ENCODE peak calls at places on chromosomes 11 and 22, in nine cellular contexts. R is stimulated activated CD4-positive, alpha-beta T cell treated with anti-CD3 and anti-CD28 coated beads, Interleukin-2, amount 100 ng/mL, for 48 hours; G is nucleus accumbens; H is RPMI7951; L is activated T-cell treated with anti-CD3 and anti-CD28 coated beads, Interleukin-2, amount 50 U/mL, for 72 hours; M is breast epithelium; I is head of caudate nucleus; N is stimulated activated CD8-positive, alpha-beta memory T cell treated with anti-CD3 and anti-CD28 coated beads, Interleukin-4, amount 100 ng/mL, for 1 hour; O is SJSA1. W is an unnamed sample.

GRCh38 chr11:17637901-17638300 is 81.5 kb upstream of the MYOD1 start:
- DNase-seq in R (no peak), G (no peak), H (no peak), L (no peak), M (no peak), I (no peak), N (no peak), O (no peak), W (no peak)

GRCh38 chr22:45262195-45262930 is 21.7 kb upstream of the KIAA0930 start:
- DNase-seq in R (no peak), G (no peak), H (no peak), L (no peak), M (no peak), I (no peak), N (no peak), O (no peak), W (peak; percentile 29)

GRCh38 chr11:28770806-28771205 is 662.6 kb downstream of the METTL15 start:
- DNase-seq in R (no peak), G (no peak), H (no peak), L (no peak), M (no peak), I (no peak), N (no peak), O (no peak), W (no peak)

GRCh38 chr11:19353287-19353686 is 112.5 kb upstream of the E2F8 start:
- DNase-seq in R (no peak), G (no peak), H (no peak), L (no peak), M (no peak), I (no peak), N (no peak), O (no peak), W (no peak)

GRCh38 chr11:14067686-14068085 is 105.2 kb downstream of the SPON1 start:
- DNase-seq in R (no peak), G (no peak), H (no peak), L (no peak), M (no peak), I (no peak), N (no peak), O (no peak), W (no peak)

GRCh38 chr11:112265659-112266409 is 5.2 kb upstream of the PLET1 start:
- DNase-seq in R (no peak), G (no peak), H (no peak), L (no peak), M (no peak), I (no peak), N (no peak), O (no peak), W (no peak)

GRCh38 chr22:47836957-47837356 is 1074.5 kb downstream of the TBC1D22A start:
- DNase-seq in R (no peak), G (no peak), H (peak; percentile 95), L (no peak), M (no peak), I (no peak), N (no peak), O (peak; percentile 77), W (no peak)

GRCh38 chr11:19954899-19955298 is 205.4 kb downstream of the DBX1 start:
- DNase-seq in R (no peak), G (no peak), H (no peak), L (no peak), M (no peak), I (no peak), N (no peak), O (no peak), W (no peak)

GRCh38 chr11:21572210-21572609 is 620.7 kb upstream of the ANO5 start:
- DNase-seq in R (no peak), G (no peak), H (no peak), L (no peak), M (no peak), I (no peak), N (no peak), O (no peak), W (no peak)

GRCh38 chr22:28232231-28232630 is 313.2 kb upstream of the PITPNB start:
- DNase-seq in R (no peak), G (no peak), H (no peak), L (no peak), M (no peak), I (no peak), N (no peak), O (no peak), W (no peak)